ENCODE peak calls at places on chromosome 15, in six cellular contexts. K, Q, M, B, D and C are unnamed samples.
A peak's percentile ranks its signal among the peaks of the same experiment; 100 is the strongest.

GRCh38 chr15:57651445-57651844 is 55.1 kb upstream of the POLR2M start:
- DNase-seq in Q (no peak), K (no peak), M (no peak), D (no peak), B (no peak), C (no peak)

GRCh38 chr15:82677720-82678323 is 30.7 kb upstream of the CPEB1 start:
- DNase-seq in K (no peak), Q (no peak), B (no peak), D (no peak), M (no peak), C (no peak)

GRCh38 chr15:40430271-40430805 is 10.4 kb upstream of the BAHD1 start:
- DNase-seq in B (no peak), K (no peak), D (no peak), M (peak; percentile 80), Q (no peak), C (no peak)

GRCh38 chr15:35078221-35078915 is 6.7 kb downstream of the NANOGP8 start:
- DNase-seq in B (peak; percentile 58), D (no peak), Q (peak; percentile 29), K (peak; percentile 19), M (no peak), C (no peak)

GRCh38 chr15:90413411-90414379 is 25.7 kb downstream of the IQGAP1 start:
- DNase-seq in B (peak; percentile 74), K (no peak), Q (no peak), M (no peak), D (no peak), C (no peak)

GRCh38 chr15:44715142-44715796 is 4.0 kb downstream of the B2M start:
- DNase-seq in M (no peak), K (no peak), D (no peak), Q (no peak), B (no peak), C (no peak)

GRCh38 chr15:90037961-90038633 is 37.0 kb downstream of the ZNF710 start:
- DNase-seq in K (no peak), M (no peak), Q (no peak), D (no peak), B (peak; percentile 28), C (no peak)

GRCh38 chr15:40044717-40045571 is 6.0 kb upstream of the SRP14 start:
- DNase-seq in Q (peak; percentile 81), D (peak; percentile 89), B (peak; percentile 88), K (peak; percentile 71), M (peak; percentile 94), C (no peak)

GRCh38 chr15:85010472-85011209 is 29.0 kb downstream of the PDE8A start:
- DNase-seq in M (no peak), B (no peak), Q (no peak), D (no peak), K (no peak), C (peak; percentile 13)

GRCh38 chr15:37902126-37902525 is 32.3 kb upstream of the TMCO5A start:
- DNase-seq in Q (no peak), K (no peak), D (no peak), B (no peak), M (no peak), C (no peak)

GRCh38 chr15:29563112-29563511 is 259.2 kb downstream of the TJP1 start:
- DNase-seq in K (no peak), Q (no peak), B (no peak), M (no peak), D (no peak), C (no peak)

GRCh38 chr15:56765252-56765651 is 31.9 kb upstream of the ZNF280D start:
- DNase-seq in D (no peak), B (peak; percentile 38), Q (no peak), M (no peak), K (no peak), C (no peak)

GRCh38 chr15:64749167-64749566 is 26.2 kb downstream of the RBPMS2 start:
- DNase-seq in M (no peak), D (no peak), Q (no peak), B (peak; percentile 53), K (no peak), C (no peak)

GRCh38 chr15:68789041-68789920 is 31.4 kb downstream of the ANP32A start:
- DNase-seq in D (no peak), B (no peak), M (no peak), K (no peak), Q (no peak), C (no peak)

GRCh38 chr15:61545763-61546162 is 316.7 kb upstream of the RORA start:
- DNase-seq in Q (no peak), D (no peak), B (no peak), M (no peak), K (no peak), C (no peak)

GRCh38 chr15:78072080-78072892 is 5.2 kb downstream of the TBC1D2B start:
- DNase-seq in M (peak; percentile 76), D (no peak), B (peak; percentile 72), Q (no peak), K (no peak), C (no peak)

GRCh38 chr15:63938486-63939061 is 104.8 kb upstream of the HERC1 start:
- DNase-seq in M (peak; percentile 15), K (no peak), D (no peak), B (no peak), Q (no peak), C (no peak)